ENCODE peak calls at places on chromosomes 4 and X, in four cellular contexts. D, C, S and A are unnamed samples.
A peak's percentile ranks its signal among the peaks of the same experiment; 100 is the strongest.

GRCh38 chrX:69163936-69164741 is 1.1 kb downstream of the PJA1 start:
- DNase-seq in D (no peak), C (peak; percentile 36), S (peak; percentile 32), A (peak; percentile 12)

GRCh38 chr4:187444061-187444460 is 551.5 kb upstream of the ZFP42 start:
- DNase-seq in D (no peak), C (no peak), S (no peak), A (no peak)

GRCh38 chr4:337932-338758 is 531 bp downstream of the ZNF141 start:
- DNase-seq in D (peak; percentile 26), C (no peak), S (peak; percentile 40), A (peak; percentile 24)

GRCh38 chr4:98341309-98341708 is 80.1 kb downstream of the RAP1GDS1 start:
- DNase-seq in D (no peak), C (no peak), S (no peak), A (no peak)

GRCh38 chrX:24694825-24695224 is 1.1 kb downstream of the POLA1 start:
- DNase-seq in D (no peak), C (no peak), S (no peak), A (no peak)

GRCh38 chrX:131729295-131729694 is 185.4 kb downstream of the OR13H1 start:
- DNase-seq in D (no peak), C (no peak), S (peak; percentile 84), A (no peak)

GRCh38 chrX:87338510-87338909 is 179.1 kb upstream of the KLHL4 start:
- DNase-seq in D (no peak), C (no peak), S (no peak), A (no peak)

GRCh38 chr4:180058731-180059215 is 2184.4 kb upstream of the TENM3 start:
- DNase-seq in D (peak; percentile 44), C (peak; percentile 16), S (no peak), A (no peak)

GRCh38 chrX:11890843-11891514 is 132.9 kb downstream of the MSL3 start:
- DNase-seq in D (no peak), C (no peak), S (no peak), A (no peak)

GRCh38 chrX:110915120-110915519 is 119.5 kb upstream of the CHRDL1 start:
- DNase-seq in D (no peak), C (no peak), S (no peak), A (no peak)

GRCh38 chr4:7403001-7403400 is 31.7 kb downstream of the PSAPL1 start:
- DNase-seq in D (no peak), C (no peak), S (peak; percentile 46), A (no peak)

GRCh38 chrX:107725761-107726555 is 49.6 kb downstream of the TSC22D3 start:
- DNase-seq in D (no peak), C (no peak), S (no peak), A (no peak)

GRCh38 chr4:132332932-132333722 is 816.0 kb upstream of the PCDH10 start:
- DNase-seq in D (no peak), C (no peak), S (no peak), A (no peak)

GRCh38 chrX:35101901-35102300 is 159.3 kb downstream of the FAM47B start:
- DNase-seq in D (no peak), C (no peak), S (no peak), A (no peak)

GRCh38 chr4:83214079-83214478 is 70.5 kb downstream of the COQ2 start:
- DNase-seq in D (no peak), C (no peak), S (no peak), A (no peak)

GRCh38 chr4:125390126-125390525 is 75.4 kb downstream of the FAT4 start:
- DNase-seq in D (no peak), C (no peak), S (no peak), A (no peak)

GRCh38 chr4:141077611-141078225 is 55.6 kb downstream of the RNF150 start:
- DNase-seq in D (no peak), C (no peak), S (no peak), A (no peak)

GRCh38 chr4:146507607-146508006 is 14.1 kb downstream of the SLC10A7 start:
- DNase-seq in D (no peak), C (no peak), S (no peak), A (no peak)

GRCh38 chrX:40104649-40105015 is 6.9 kb upstream of the BCOR start:
- DNase-seq in D (no peak), C (no peak), S (peak; percentile 60), A (no peak)

GRCh38 chr4:1597021-1597931 is 86.8 kb downstream of the FAM53A start:
- DNase-seq in D (no peak), C (no peak), S (no peak), A (no peak)

GRCh38 chr4:38266616-38267015 is 306.4 kb downstream of the PTTG2 start:
- DNase-seq in D (no peak), C (no peak), S (no peak), A (no peak)

GRCh38 chrX:10172867-10173266 is 16.1 kb downstream of the CLCN4 start:
- DNase-seq in D (no peak), C (no peak), S (no peak), A (no peak)

GRCh38 chrX:108224727-108225455 is 133.3 kb downstream of the ATG4A start:
- DNase-seq in D (peak; percentile 22), C (no peak), S (no peak), A (no peak)

GRCh38 chr4:166506051-166506450 is 633.0 kb downstream of the TLL1 start:
- DNase-seq in D (no peak), C (no peak), S (no peak), A (no peak)

GRCh38 chr4:154961263-154961662 is 180.2 kb downstream of the RBM46 start:
- DNase-seq in D (no peak), C (no peak), S (no peak), A (no peak)

GRCh38 chrX:22389544-22390243 is 117.0 kb downstream of the CBLL2 start:
- DNase-seq in D (no peak), C (no peak), S (no peak), A (no peak)